ENCODE peak calls at places on chromosomes 12 and 14, in nine cellular contexts. L, S, M, A, V, D, G, N and Q are unnamed samples.

GRCh38 chr12:44019118-44019517 is 183.2 kb downstream of the TMEM117 start:
- DNase-seq in L (peak; percentile 34), S (no peak), M (peak; percentile 14), A (no peak), V (no peak), D (peak; percentile 75), G (no peak), N (no peak), Q (no peak)

GRCh38 chr12:6554168-6554989 is 1.5 kb downstream of the IFFO1 start:
- DNase-seq in L (peak; percentile 87), S (peak; percentile 76), M (peak; percentile 57), A (peak; percentile 83), V (peak; percentile 87), D (peak; percentile 97), G (peak; percentile 69), N (peak; percentile 81), Q (peak; percentile 37)

GRCh38 chr12:67667276-67668073 is 18.9 kb downstream of the DYRK2 start:
- DNase-seq in L (no peak), S (peak; percentile 65), M (no peak), A (peak; percentile 80), V (no peak), D (no peak), G (no peak), N (peak; percentile 82), Q (no peak)

GRCh38 chr12:89693639-89694202 is 14.9 kb downstream of the ATP2B1 start:
- DNase-seq in L (no peak), S (no peak), M (no peak), A (no peak), V (no peak), D (no peak), G (no peak), N (no peak), Q (no peak)

GRCh38 chr12:13962699-13963098 is 18.7 kb downstream of the GRIN2B start:
- DNase-seq in L (peak; percentile 57), S (no peak), M (peak; percentile 18), A (no peak), V (no peak), D (peak; percentile 62), G (peak; percentile 34), N (no peak), Q (no peak)

GRCh38 chr14:34365309-34365915 is 96.6 kb downstream of the SPTSSA start:
- DNase-seq in L (no peak), S (no peak), M (peak; percentile 29), A (peak; percentile 45), V (no peak), D (no peak), G (no peak), N (no peak), Q (no peak)

GRCh38 chr14:51210594-51210993 is 29.5 kb upstream of the TMX1 start:
- DNase-seq in L (no peak), S (no peak), M (no peak), A (no peak), V (no peak), D (no peak), G (no peak), N (no peak), Q (no peak)

GRCh38 chr12:71438670-71439361 is 782 bp upstream of the LGR5 start:
- DNase-seq in L (peak; percentile 19), S (no peak), M (peak; percentile 35), A (peak; percentile 27), V (no peak), D (peak; percentile 70), G (no peak), N (no peak), Q (peak; percentile 34)

GRCh38 chr12:65313704-65314317 is 35.3 kb downstream of the MSRB3 start:
- DNase-seq in L (peak; percentile 58), S (no peak), M (peak; percentile 79), A (peak; percentile 53), V (no peak), D (peak; percentile 10), G (no peak), N (no peak), Q (peak; percentile 53)

GRCh38 chr14:50772361-50772760 is 58.6 kb downstream of the NIN start:
- DNase-seq in L (no peak), S (no peak), M (no peak), A (peak; percentile 60), V (no peak), D (no peak), G (no peak), N (no peak), Q (no peak)

GRCh38 chr12:127558363-127558762 is 708.6 kb upstream of the TMEM132C start:
- DNase-seq in L (no peak), S (no peak), M (no peak), A (no peak), V (no peak), D (no peak), G (no peak), N (no peak), Q (no peak)

GRCh38 chr14:59161571-59162175 is 26.8 kb upstream of the DAAM1 start:
- DNase-seq in L (peak; percentile 14), S (peak; percentile 59), M (peak; percentile 63), A (peak; percentile 92), V (no peak), D (peak; percentile 48), G (no peak), N (no peak), Q (peak; percentile 74)

GRCh38 chr14:36423430-36423829 is 96.6 kb downstream of the NKX2-1 start:
- DNase-seq in L (no peak), S (no peak), M (no peak), A (no peak), V (no peak), D (no peak), G (no peak), N (no peak), Q (no peak)

DNA sequence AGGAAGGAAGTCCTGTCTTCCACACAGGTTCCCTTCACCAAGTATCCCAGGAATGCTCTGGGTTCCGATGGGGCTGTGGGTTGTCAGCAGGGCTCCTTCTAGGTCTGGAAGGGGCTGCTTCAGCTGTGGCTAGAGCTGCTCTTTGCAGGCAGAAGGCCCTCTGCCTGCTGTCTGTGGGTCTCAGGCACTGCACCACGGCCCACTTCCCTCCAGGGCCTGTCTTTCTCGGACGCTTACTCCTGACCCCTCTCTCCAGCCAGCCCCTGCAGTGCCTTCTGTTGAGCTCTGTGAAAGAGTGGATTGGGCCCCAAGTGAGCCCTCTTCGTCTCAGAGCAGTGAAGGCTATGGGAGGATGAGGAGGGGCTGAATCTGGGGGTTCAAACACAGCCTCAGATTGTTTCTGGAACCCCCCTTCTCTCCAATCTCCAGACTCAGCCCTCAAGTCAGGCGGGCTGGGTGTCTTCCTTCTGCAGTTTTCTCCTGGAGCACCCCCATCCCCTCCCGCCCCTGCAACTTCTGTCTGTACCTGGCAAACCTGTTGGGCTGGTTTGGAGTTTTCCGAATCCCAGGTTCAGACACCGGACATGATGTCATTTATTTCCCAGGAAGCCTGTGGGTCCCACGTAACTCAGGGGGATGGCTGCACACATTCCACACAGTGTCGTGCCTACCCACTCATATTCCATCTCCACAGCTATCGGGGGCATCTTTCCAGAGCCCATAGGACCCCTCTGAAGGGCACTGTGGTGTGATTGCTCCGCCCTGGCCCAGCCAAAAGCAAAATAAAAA is 24.9 kb upstream of the SPPL3 start:
- DNase-seq in L (no peak), S (no peak), M (peak; percentile 89), A (no peak), V (no peak), D (peak; percentile 91), G (no peak), N (no peak), Q (peak; percentile 91)
- H3K27me3 ChIP-seq in L (no peaks in the 10 kb centered on the region), S (no peaks in the 10 kb centered on the region), M (no peaks in the 10 kb centered on the region), A (no peaks in the 10 kb centered on the region), V (no peaks in the 10 kb centered on the region), D (no peaks in the 10 kb centered on the region), G (no peaks in the 10 kb centered on the region), N (no peaks in the 10 kb centered on the region), Q (no peaks in the 10 kb centered on the region)

GRCh38 chr12:12176402-12176801 is 90.4 kb downstream of the LRP6 start:
- DNase-seq in L (no peak), S (no peak), M (no peak), A (no peak), V (no peak), D (no peak), G (no peak), N (no peak), Q (no peak)

GRCh38 chr12:12180136-12180535 is 86.7 kb downstream of the LRP6 start:
- DNase-seq in L (no peak), S (no peak), M (no peak), A (no peak), V (no peak), D (no peak), G (no peak), N (no peak), Q (no peak)

GRCh38 chr12:12180575-12180974 is 86.3 kb downstream of the LRP6 start:
- DNase-seq in L (no peak), S (no peak), M (no peak), A (no peak), V (no peak), D (no peak), G (no peak), N (no peak), Q (no peak)

GRCh38 chr12:12181516-12181915 is 85.3 kb downstream of the LRP6 start:
- DNase-seq in L (peak; percentile 36), S (no peak), M (peak; percentile 71), A (peak; percentile 40), V (no peak), D (no peak), G (no peak), N (no peak), Q (peak; percentile 61)

DNA sequence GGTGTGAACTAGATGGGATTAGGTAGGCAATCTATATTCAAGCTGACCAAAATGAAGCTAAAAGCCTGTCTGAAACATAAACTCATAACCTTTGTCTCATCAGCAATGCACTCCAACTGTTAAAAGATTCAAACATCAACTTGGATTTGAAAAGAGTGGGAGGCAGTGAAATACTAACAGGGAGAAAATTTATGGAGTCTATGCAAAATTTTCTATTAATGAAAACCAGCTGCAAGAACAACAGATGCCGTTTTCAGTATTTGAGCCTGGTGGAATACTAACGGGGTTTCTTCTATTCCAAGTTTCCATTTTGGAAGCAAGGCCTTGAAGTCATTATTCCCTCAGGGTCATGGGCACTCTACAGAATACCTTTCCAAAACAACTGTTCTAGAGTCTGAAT is 88.3 kb downstream of the LRP6 start:
- DNase-seq in L (peak; percentile 32), S (no peak), M (no peak), A (no peak), V (no peak), D (no peak), G (no peak), N (no peak), Q (no peak)
- H3K4me3 ChIP-seq in L (no peak overlapping the region), S (no peak overlapping the region), M (no peak overlapping the region), A (no peak overlapping the region), V (no peak overlapping the region), D (no peak overlapping the region), G (no peak overlapping the region), N (no peak overlapping the region), Q (no peak overlapping the region)

DNA sequence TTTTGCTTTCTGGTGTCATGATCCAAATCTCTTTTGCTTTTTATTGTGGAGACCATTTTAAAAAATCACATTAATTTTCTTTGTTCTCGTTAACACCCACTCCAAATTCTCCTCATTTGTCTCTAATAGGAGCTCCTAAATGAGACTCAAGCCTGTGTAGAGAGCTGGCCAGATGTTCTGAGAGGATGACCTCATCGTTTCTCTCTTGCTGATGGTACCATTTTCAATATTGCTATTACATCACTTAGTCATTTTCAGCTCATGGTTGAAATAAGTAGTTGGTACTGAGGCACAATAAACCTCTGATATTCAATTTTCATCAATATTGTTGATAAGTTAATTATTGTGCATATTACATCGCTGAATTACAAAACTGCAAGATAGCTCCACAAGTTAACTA is 31.5 kb downstream of the SPTB start:
- DNase-seq in L (no peak), S (no peak), M (no peak), A (no peak), V (no peak), D (no peak), G (no peak), N (no peak), Q (no peak)
- H3K27me3 ChIP-seq in L (peaks cover 42% of the 10 kb centered on the region), S (no peaks in the 10 kb centered on the region), M (peaks cover 71% of the 10 kb centered on the region), A (no peaks in the 10 kb centered on the region), V (no peaks in the 10 kb centered on the region), D (no peaks in the 10 kb centered on the region), G (peaks cover 38% of the 10 kb centered on the region), N (peaks cover 14% of the 10 kb centered on the region), Q (peaks cover 26% of the 10 kb centered on the region)

GRCh38 chr14:75426332-75427125 is 1.3 kb upstream of the JDP2 start:
- DNase-seq in L (no peak), S (no peak), M (no peak), A (no peak), V (peak; percentile 61), D (no peak), G (no peak), N (no peak), Q (no peak)
- H3K4me3 ChIP-seq in L (peak overlapping the region; percentile 77), S (no peak overlapping the region), M (no peak overlapping the region), A (no peak overlapping the region), V (peak overlapping the region; percentile 62), D (no peak overlapping the region), G (no peak overlapping the region), N (peak overlapping the region; percentile 84), Q (no peak overlapping the region)